ENCODE peak calls at places on chromosome 9, in eight cellular contexts. B is caudate nucleus, I is ecto neural progenitor cell, X is NB4, F is T-cell, O is M059J, H is astrocyte of the hippocampus, K is foreskin fibroblast. L is an unnamed sample.

GRCh38 chr9:34717996-34718614 is 8.2 kb upstream of the CCL21 start:
- DNase-seq in B (no peak), I (no peak), X (no peak), F (no peak), O (peak), H (no peak), K (no peak), L (no peak)

GRCh38 chr9:123997665-123998277 is 13.8 kb upstream of the LHX2 start:
- DNase-seq in B (no peak), I (peak), X (peak), F (no peak), O (no peak), H (peak), K (no peak), L (peak)

GRCh38 chr9:116157436-116158138 is 4.0 kb downstream of the PAPPA start:
- DNase-seq in B (no peak), I (peak), X (no peak), F (no peak), O (peak), H (peak), K (no peak), L (no peak)

GRCh38 chr9:133701981-133702797 is 36.0 kb downstream of the SARDH start:
- DNase-seq in B (no peak), I (no peak), X (peak), F (peak), O (no peak), H (peak), K (no peak), L (no peak)

GRCh38 chr9:96514825-96515218 is 64.9 kb downstream of the HABP4 start:
- DNase-seq in B (no peak), I (no peak), X (no peak), F (no peak), O (no peak), H (peak), K (no peak), L (no peak)

GRCh38 chr9:84136119-84136868 is 155.7 kb downstream of the RMI1 start:
- DNase-seq in B (no peak), I (no peak), X (no peak), F (no peak), O (peak), H (peak), K (no peak), L (no peak)

GRCh38 chr9:7137571-7137970 is 379.8 kb downstream of the KDM4C start:
- DNase-seq in B (no peak), I (no peak), X (no peak), F (no peak), O (no peak), H (no peak), K (no peak), L (no peak)

GRCh38 chr9:114367823-114368609 is 19.8 kb downstream of the AKNA start:
- DNase-seq in B (no peak), I (no peak), X (peak), F (no peak), O (no peak), H (no peak), K (no peak), L (no peak)

GRCh38 chr9:133950206-133950915 is 41.8 kb downstream of the VAV2 start:
- DNase-seq in B (no peak), I (no peak), X (no peak), F (no peak), O (no peak), H (no peak), K (peak), L (no peak)

GRCh38 chr9:109452761-109453160 is 45.3 kb downstream of the PTPN3 start:
- DNase-seq in B (no peak), I (no peak), X (peak), F (no peak), O (peak), H (peak), K (no peak), L (no peak)

GRCh38 chr9:37104183-37104889 is 16.0 kb upstream of the ZCCHC7 start:
- DNase-seq in B (no peak), I (no peak), X (peak), F (no peak), O (peak), H (peak), K (peak), L (no peak)

GRCh38 chr9:91558879-91559278 is 135.2 kb upstream of the NFIL3 start:
- DNase-seq in B (no peak), I (no peak), X (peak), F (no peak), O (no peak), H (no peak), K (no peak), L (no peak)

GRCh38 chr9:123834218-123834906 is 95.6 kb downstream of the DENND1A start:
- DNase-seq in B (no peak), I (no peak), X (peak), F (no peak), O (peak), H (peak), K (no peak), L (no peak)

GRCh38 chr9:26264709-26265601 is 586.7 kb upstream of the TUSC1 start:
- DNase-seq in B (no peak), I (no peak), X (no peak), F (no peak), O (peak), H (peak), K (peak), L (no peak)

GRCh38 chr9:134630861-134631260 is 10.7 kb upstream of the COL5A1 start:
- DNase-seq in B (no peak), I (no peak), X (no peak), F (no peak), O (no peak), H (no peak), K (no peak), L (no peak)

GRCh38 chr9:109582386-109582785 is 84.3 kb upstream of the PTPN3 start:
- DNase-seq in B (no peak), I (no peak), X (no peak), F (no peak), O (no peak), H (peak), K (no peak), L (no peak)

GRCh38 chr9:84512493-84512892 is 157.0 kb upstream of the NTRK2 start:
- DNase-seq in B (no peak), I (no peak), X (no peak), F (no peak), O (no peak), H (no peak), K (no peak), L (no peak)

GRCh38 chr9:76521244-76521673 is 62.3 kb downstream of the GCNT1 start:
- DNase-seq in B (no peak), I (no peak), X (no peak), F (no peak), O (peak), H (peak), K (no peak), L (no peak)

GRCh38 chr9:136538599-136539426 is 7.0 kb downstream of the NOTCH1 start:
- DNase-seq in B (no peak), I (no peak), X (no peak), F (peak), O (no peak), H (no peak), K (no peak), L (peak)

GRCh38 chr9:20402273-20402875 is 219.9 kb downstream of the MLLT3 start:
- DNase-seq in B (no peak), I (no peak), X (no peak), F (no peak), O (peak), H (peak), K (no peak), L (no peak)

GRCh38 chr9:95095619-95096355 is 221.7 kb downstream of the FANCC start:
- DNase-seq in B (no peak), I (no peak), X (no peak), F (no peak), O (no peak), H (no peak), K (no peak), L (no peak)

GRCh38 chr9:97812247-97812543 is 40.8 kb upstream of the FOXE1 start:
- DNase-seq in B (no peak), I (no peak), X (no peak), F (no peak), O (no peak), H (no peak), K (no peak), L (no peak)

GRCh38 chr9:5459289-5459829 is 9.0 kb downstream of the CD274 start:
- DNase-seq in B (no peak), I (no peak), X (no peak), F (no peak), O (peak), H (peak), K (no peak), L (no peak)

GRCh38 chr9:133089271-133089671 is 27.5 kb downstream of the CEL start:
- DNase-seq in B (no peak), I (no peak), X (peak), F (no peak), O (no peak), H (no peak), K (no peak), L (no peak)

GRCh38 chr9:94140791-94141790 is 56.8 kb downstream of the PTPDC1 start:
- DNase-seq in B (no peak), I (no peak), X (no peak), F (no peak), O (peak), H (peak), K (no peak), L (no peak)

GRCh38 chr9:136762915-136763648 is 1.2 kb downstream of the LCN15 start:
- DNase-seq in B (no peak), I (peak), X (peak), F (no peak), O (no peak), H (peak), K (no peak), L (no peak)

GRCh38 chr9:135743546-135744332 is 41.8 kb downstream of the KCNT1 start:
- DNase-seq in B (no peak), I (no peak), X (no peak), F (no peak), O (no peak), H (no peak), K (no peak), L (no peak)

GRCh38 chr9:84504360-84504759 is 163.8 kb upstream of the SLC28A3 start:
- DNase-seq in B (no peak), I (no peak), X (no peak), F (no peak), O (no peak), H (peak), K (no peak), L (no peak)

GRCh38 chr9:134357631-134358025 is 31.4 kb downstream of the RXRA start:
- DNase-seq in B (no peak), I (no peak), X (no peak), F (no peak), O (no peak), H (no peak), K (no peak), L (no peak)

GRCh38 chr9:112032733-112033132 is 136.1 kb downstream of the UGCG start:
- DNase-seq in B (no peak), I (no peak), X (no peak), F (no peak), O (peak), H (peak), K (no peak), L (no peak)

GRCh38 chr9:120713257-120714087 is 798 bp downstream of the MEGF9 start:
- DNase-seq in B (no peak), I (no peak), X (peak), F (no peak), O (peak), H (peak), K (no peak), L (peak)

GRCh38 chr9:94918038-94918753 is 191.7 kb downstream of the AOPEP start:
- DNase-seq in B (no peak), I (peak), X (peak), F (peak), O (no peak), H (no peak), K (no peak), L (no peak)

GRCh38 chr9:37337301-37337905 is 85.1 kb upstream of the GRHPR start:
- DNase-seq in B (no peak), I (no peak), X (no peak), F (no peak), O (no peak), H (peak), K (no peak), L (no peak)

GRCh38 chr9:108182950-108183381 is 672.8 kb downstream of the ACTL7B start:
- DNase-seq in B (no peak), I (no peak), X (peak), F (no peak), O (peak), H (peak), K (no peak), L (no peak)

GRCh38 chr9:107358867-107359440 is 75.9 kb downstream of the RAD23B start:
- DNase-seq in B (no peak), I (no peak), X (no peak), F (no peak), O (no peak), H (no peak), K (no peak), L (no peak)

GRCh38 chr9:133472277-133472645 is 6.6 kb downstream of the SLC2A6 start:
- DNase-seq in B (no peak), I (no peak), X (no peak), F (no peak), O (no peak), H (no peak), K (no peak), L (no peak)

L was measured in frontal cortex.